ENCODE peak calls at places on chromosomes 3 and 15, in seven cellular contexts. One of them, this sample, is unnamed.

GRCh38 chr3:133674290-133674912 is 12.7 kb upstream of the TOPBP1 start:
- DNase-seq in GM20000: no peak
- DNase-seq in GM23248: peak
- DNase-seq in effector CD4-positive, alpha-beta T cell: no peak
- DNase-seq in heart left ventricle: no peak
- DNase-seq in fibroblast of gingiva: no peak
- DNase-seq in choroid plexus epithelial cell: no peak
- DNase-seq in this sample: no peak

GRCh38 chr3:79767953-79768282 is at the start of gene ROBO1:
- DNase-seq in GM20000: no peak
- DNase-seq in GM23248: no peak
- DNase-seq in effector CD4-positive, alpha-beta T cell: no peak
- DNase-seq in heart left ventricle: no peak
- DNase-seq in fibroblast of gingiva: no peak
- DNase-seq in choroid plexus epithelial cell: peak
- DNase-seq in this sample: peak

GRCh38 chr3:139308156-139309017 is 35.4 kb upstream of the MRPS22 start:
- DNase-seq in GM20000: no peak
- DNase-seq in GM23248: no peak
- DNase-seq in effector CD4-positive, alpha-beta T cell: no peak
- DNase-seq in heart left ventricle: no peak
- DNase-seq in fibroblast of gingiva: no peak
- DNase-seq in choroid plexus epithelial cell: no peak
- DNase-seq in this sample: no peak

GRCh38 chr3:139477710-139478640 is 1.7 kb upstream of the RBP2 start:
- DNase-seq in GM20000: no peak
- DNase-seq in GM23248: no peak
- DNase-seq in effector CD4-positive, alpha-beta T cell: no peak
- DNase-seq in heart left ventricle: no peak
- DNase-seq in fibroblast of gingiva: no peak
- DNase-seq in choroid plexus epithelial cell: peak
- DNase-seq in this sample: no peak

GRCh38 chr3:49840371-49840770 is 16.0 kb downstream of the TRAIP start:
- DNase-seq in GM20000: no peak
- DNase-seq in GM23248: no peak
- DNase-seq in effector CD4-positive, alpha-beta T cell: no peak
- DNase-seq in heart left ventricle: peak
- DNase-seq in fibroblast of gingiva: no peak
- DNase-seq in choroid plexus epithelial cell: peak
- DNase-seq in this sample: no peak

GRCh38 chr3:13866406-13866965 is 13.4 kb downstream of the WNT7A start:
- DNase-seq in GM20000: no peak
- DNase-seq in GM23248: no peak
- DNase-seq in effector CD4-positive, alpha-beta T cell: peak
- DNase-seq in heart left ventricle: no peak
- DNase-seq in fibroblast of gingiva: no peak
- DNase-seq in choroid plexus epithelial cell: peak
- DNase-seq in this sample: no peak

GRCh38 chr3:31541102-31541501 is 8.4 kb downstream of the STT3B start:
- DNase-seq in GM20000: no peak
- DNase-seq in GM23248: peak
- DNase-seq in effector CD4-positive, alpha-beta T cell: no peak
- DNase-seq in heart left ventricle: no peak
- DNase-seq in fibroblast of gingiva: no peak
- DNase-seq in choroid plexus epithelial cell: no peak
- DNase-seq in this sample: no peak

GRCh38 chr3:49273825-49274532 is 3.1 kb downstream of the C3orf62 start:
- DNase-seq in GM20000: no peak
- DNase-seq in GM23248: no peak
- DNase-seq in effector CD4-positive, alpha-beta T cell: no peak
- DNase-seq in heart left ventricle: no peak
- DNase-seq in fibroblast of gingiva: no peak
- DNase-seq in choroid plexus epithelial cell: peak
- DNase-seq in this sample: no peak

GRCh38 chr15:71325461-71325860 is 210.2 kb downstream of the THSD4 start:
- DNase-seq in GM20000: no peak
- DNase-seq in GM23248: peak
- DNase-seq in effector CD4-positive, alpha-beta T cell: no peak
- DNase-seq in heart left ventricle: no peak
- DNase-seq in fibroblast of gingiva: peak
- DNase-seq in choroid plexus epithelial cell: peak
- DNase-seq in this sample: peak

GRCh38 chr3:112053229-112053628 is 18.7 kb downstream of the TMPRSS7 start:
- DNase-seq in GM20000: no peak
- DNase-seq in GM23248: no peak
- DNase-seq in effector CD4-positive, alpha-beta T cell: no peak
- DNase-seq in heart left ventricle: no peak
- DNase-seq in fibroblast of gingiva: no peak
- DNase-seq in choroid plexus epithelial cell: no peak
- DNase-seq in this sample: no peak

GRCh38 chr3:147394168-147394941 is 12.0 kb downstream of the ZIC4 start:
- DNase-seq in GM20000: no peak
- DNase-seq in GM23248: peak
- DNase-seq in effector CD4-positive, alpha-beta T cell: no peak
- DNase-seq in heart left ventricle: no peak
- DNase-seq in fibroblast of gingiva: no peak
- DNase-seq in choroid plexus epithelial cell: peak
- DNase-seq in this sample: no peak

GRCh38 chr3:179840985-179841384 is 188.1 kb downstream of the USP13 start:
- DNase-seq in GM20000: no peak
- DNase-seq in GM23248: peak
- DNase-seq in effector CD4-positive, alpha-beta T cell: no peak
- DNase-seq in heart left ventricle: no peak
- DNase-seq in fibroblast of gingiva: peak
- DNase-seq in choroid plexus epithelial cell: peak
- DNase-seq in this sample: peak

GRCh38 chr3:18725668-18726407 is 300.7 kb upstream of the SATB1 start:
- DNase-seq in GM20000: no peak
- DNase-seq in GM23248: no peak
- DNase-seq in effector CD4-positive, alpha-beta T cell: no peak
- DNase-seq in heart left ventricle: no peak
- DNase-seq in fibroblast of gingiva: no peak
- DNase-seq in choroid plexus epithelial cell: no peak
- DNase-seq in this sample: no peak

GRCh38 chr3:179867961-179868360 is 168.8 kb downstream of the PEX5L start:
- DNase-seq in GM20000: no peak
- DNase-seq in GM23248: no peak
- DNase-seq in effector CD4-positive, alpha-beta T cell: no peak
- DNase-seq in heart left ventricle: no peak
- DNase-seq in fibroblast of gingiva: no peak
- DNase-seq in choroid plexus epithelial cell: no peak
- DNase-seq in this sample: no peak

GRCh38 chr3:44442591-44443309 is 34.7 kb downstream of the ZNF445 start:
- DNase-seq in GM20000: no peak
- DNase-seq in GM23248: no peak
- DNase-seq in effector CD4-positive, alpha-beta T cell: no peak
- DNase-seq in heart left ventricle: no peak
- DNase-seq in fibroblast of gingiva: no peak
- DNase-seq in choroid plexus epithelial cell: no peak
- DNase-seq in this sample: no peak

GRCh38 chr15:60423540-60423939 is 25.8 kb upstream of the ANXA2 start:
- DNase-seq in GM20000: no peak
- DNase-seq in GM23248: peak
- DNase-seq in effector CD4-positive, alpha-beta T cell: no peak
- DNase-seq in heart left ventricle: no peak
- DNase-seq in fibroblast of gingiva: peak
- DNase-seq in choroid plexus epithelial cell: peak
- DNase-seq in this sample: peak

GRCh38 chr3:46110701-46111493 is 83.6 kb upstream of the XCR1 start:
- DNase-seq in GM20000: peak
- DNase-seq in GM23248: peak
- DNase-seq in effector CD4-positive, alpha-beta T cell: no peak
- DNase-seq in heart left ventricle: no peak
- DNase-seq in fibroblast of gingiva: peak
- DNase-seq in choroid plexus epithelial cell: peak
- DNase-seq in this sample: peak

GRCh38 chr3:134471521-134472193 is 14.1 kb downstream of the ANAPC13 start:
- DNase-seq in GM20000: no peak
- DNase-seq in GM23248: peak
- DNase-seq in effector CD4-positive, alpha-beta T cell: no peak
- DNase-seq in heart left ventricle: no peak
- DNase-seq in fibroblast of gingiva: peak
- DNase-seq in choroid plexus epithelial cell: peak
- DNase-seq in this sample: peak

GRCh38 chr3:44045476-44046275 is 196.0 kb upstream of the TOPAZ1 start:
- DNase-seq in GM20000: peak
- DNase-seq in GM23248: no peak
- DNase-seq in effector CD4-positive, alpha-beta T cell: no peak
- DNase-seq in heart left ventricle: peak
- DNase-seq in fibroblast of gingiva: no peak
- DNase-seq in choroid plexus epithelial cell: peak
- DNase-seq in this sample: peak

GRCh38 chr3:53126646-53127045 is 3.6 kb downstream of the RFT1 start:
- DNase-seq in GM20000: no peak
- DNase-seq in GM23248: no peak
- DNase-seq in effector CD4-positive, alpha-beta T cell: no peak
- DNase-seq in heart left ventricle: no peak
- DNase-seq in fibroblast of gingiva: no peak
- DNase-seq in choroid plexus epithelial cell: no peak
- DNase-seq in this sample: no peak

GRCh38 chr3:151567477-151567876 is 106.6 kb upstream of the IGSF10 start:
- DNase-seq in GM20000: no peak
- DNase-seq in GM23248: no peak
- DNase-seq in effector CD4-positive, alpha-beta T cell: no peak
- DNase-seq in heart left ventricle: no peak
- DNase-seq in fibroblast of gingiva: no peak
- DNase-seq in choroid plexus epithelial cell: no peak
- DNase-seq in this sample: no peak

GRCh38 chr3:194494951-194495374 is 8.2 kb upstream of the ATP13A3 start:
- DNase-seq in GM20000: no peak
- DNase-seq in GM23248: no peak
- DNase-seq in effector CD4-positive, alpha-beta T cell: no peak
- DNase-seq in heart left ventricle: no peak
- DNase-seq in fibroblast of gingiva: peak
- DNase-seq in choroid plexus epithelial cell: no peak
- DNase-seq in this sample: no peak